ENCODE peak calls at places on chromosomes 7 and 10, in ten cellular contexts. H is Caco-2, E is endodermal cell, R is mucosa of descending colon, C is fibroblast of lung, Y is uterus, W is mammary epithelial cell, I is A549, T is PC-3, X is cardiac muscle cell. K is an unnamed sample. For H3K9me3 and H3K4me1, the result is how much of the 10 kb centered on the place peaks cover.

GRCh38 chr7:83876593-83876992 is 227.7 kb upstream of the SEMA3E start:
- DNase-seq in T (peak), E (no peak), R (no peak), C (peak), W (peak), X (peak), Y (no peak), H (no peak), I (no peak), K (no peak)

GRCh38 chr10:61951144-61951483 is 49.6 kb downstream of the ARID5B start:
- DNase-seq in T (no peak), X (no peak), R (no peak), C (no peak), E (no peak), W (no peak), Y (no peak), I (no peak), H (no peak), K (no peak)

GRCh38 chr10:116753759-116754158 is 11.4 kb upstream of the HSPA12A start:
- DNase-seq in Y (no peak), C (no peak), T (peak), R (no peak), I (no peak), W (peak), E (no peak), X (peak), H (no peak), K (no peak)

GRCh38 chr7:17474724-17475344 is 176.4 kb downstream of the AHR start:
- DNase-seq in H (no peak), E (peak), R (no peak), Y (no peak), W (no peak), X (no peak), I (peak), C (no peak), T (peak), K (no peak)

GRCh38 chr10:95693331-95693667 is 428 bp downstream of the TCTN3 start:
- DNase-seq in X (no peak), R (peak), I (no peak), T (no peak), Y (no peak), H (no peak), W (no peak), C (no peak), E (no peak), K (no peak)

GRCh38 chr10:51389415-51390342 is 309.7 kb downstream of the CSTF2T start:
- DNase-seq in R (peak), H (peak), W (peak), X (peak), Y (peak), I (no peak), E (peak), T (peak), C (peak), K (peak)

GRCh38 chr10:31072453-31072852 is 40.8 kb upstream of the ZNF438 start:
- DNase-seq in Y (no peak), I (no peak), C (no peak), E (no peak), T (no peak), W (no peak), R (no peak), H (no peak), X (no peak), K (no peak)

GRCh38 chr7:102836977-102837376 is 75.8 kb upstream of the LRRC17 start:
- DNase-seq in T (no peak), R (no peak), Y (no peak), H (no peak), E (no peak), X (no peak), W (no peak), I (no peak), C (no peak), K (no peak)

GRCh38 chr7:116952640-116953371 is 495 bp upstream of the ST7 start:
- DNase-seq in E (peak), T (peak), H (peak), X (peak), I (peak), Y (no peak), R (peak), W (peak), C (peak), K (no peak)

GRCh38 chr7:19709249-19709578 is 377 bp upstream of the POLR1F start:
- DNase-seq in T (no peak), Y (no peak), I (no peak), E (no peak), X (no peak), W (no peak), R (no peak), C (no peak), H (no peak), K (no peak)
- TF ChIP-seq CTCF in T (no peak), Y (no peak), I (peak), E (no peak), X (no peak), W (no peak), R (no peak), C (no peak), H (peak), K (no peak)

GRCh38 chr7:158063850-158064610 is 523.6 kb downstream of the PTPRN2 start:
- DNase-seq in X (no peak), E (no peak), R (no peak), I (no peak), H (no peak), W (no peak), Y (no peak), C (no peak), T (no peak), K (no peak)

GRCh38 chr7:158066085-158066484 is 521.5 kb downstream of the PTPRN2 start:
- DNase-seq in C (no peak), E (no peak), H (no peak), R (no peak), I (no peak), W (no peak), X (no peak), T (no peak), Y (no peak), K (no peak)

GRCh38 chr7:158067219-158067930 is 520.2 kb downstream of the PTPRN2 start:
- DNase-seq in X (no peak), H (no peak), E (no peak), I (no peak), R (no peak), Y (no peak), W (no peak), C (no peak), T (no peak), K (no peak)

GRCh38 chr7:158064631-158065030 is 523.0 kb downstream of the PTPRN2 start:
- DNase-seq in W (no peak), E (no peak), T (no peak), Y (no peak), I (no peak), H (no peak), C (no peak), X (no peak), R (no peak), K (no peak)

GRCh38 chr7:158065340-158065739 is 522.3 kb downstream of the PTPRN2 start:
- DNase-seq in X (no peak), H (no peak), R (no peak), W (no peak), E (no peak), C (no peak), T (no peak), I (no peak), Y (no peak), K (no peak)
- H3K9me3 ChIP-seq in X (under half), H (under half), R (under half), W (half or more), E (half or more), C (under half), T (under half), I (under half), Y (under half), K (under half)

GRCh38 chr10:91605968-91606367 is 26.9 kb downstream of the PPP1R3C start:
- DNase-seq in C (no peak), T (no peak), W (no peak), I (no peak), X (no peak), H (no peak), R (no peak), Y (no peak), E (no peak), K (no peak)
- H3K4me1 ChIP-seq in C (under half), T (under half), W (under half), I (half or more), X (under half), H (under half), R (under half), Y (under half), E (under half), K (half or more)

GRCh38 chr10:80468002-80468401 is 13.9 kb downstream of the TSPAN14 start:
- DNase-seq in R (no peak), H (no peak), X (no peak), E (peak), I (no peak), W (no peak), T (no peak), C (no peak), Y (peak), K (peak)
- TF ChIP-seq CTCF in R (no peak), H (no peak), X (no peak), E (peak), I (no peak), W (no peak), T (no peak), C (no peak), Y (no peak), K (no peak)

GRCh38 chr7:64877714-64878610 is 25.1 kb upstream of the ZNF273 start:
- DNase-seq in H (peak), X (no peak), C (no peak), I (no peak), T (no peak), E (peak), R (no peak), W (no peak), Y (no peak), K (no peak)
- H3K9me3 ChIP-seq in H (under half), X (under half), C (under half), I (under half), T (under half), E (under half), R (under half), W (under half), Y (under half), K (under half)

GRCh38 chr10:48309711-48310226 is 3.3 kb downstream of the MAPK8 start:
- DNase-seq in T (peak), E (no peak), W (peak), I (peak), R (no peak), C (peak), Y (no peak), H (no peak), X (peak), K (no peak)
- H3K4me1 ChIP-seq in T (under half), E (under half), W (under half), I (under half), R (under half), C (under half), Y (under half), H (under half), X (under half), K (under half)

DNA sequence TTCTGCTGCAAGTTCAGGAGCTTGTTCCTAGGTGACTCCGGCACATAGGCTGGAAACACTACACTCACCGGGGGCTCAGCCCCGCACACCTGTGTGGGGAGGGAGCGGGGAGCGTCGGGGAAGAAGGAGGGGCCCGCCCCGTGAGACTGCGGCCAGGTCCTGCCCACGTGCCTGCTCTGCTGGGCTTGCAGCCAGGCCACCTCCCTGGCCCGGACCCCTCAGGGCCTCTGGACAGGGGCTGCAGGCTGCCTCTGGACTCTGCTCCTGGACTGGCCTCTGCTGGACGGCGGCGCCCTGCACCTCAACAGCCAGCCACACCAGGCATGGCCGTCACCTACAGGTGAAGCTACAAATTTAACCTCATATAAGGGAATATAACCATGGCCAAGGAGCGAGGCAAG is 71.8 kb upstream of the FAM20C start:
- DNase-seq in W (no peak), X (no peak), C (no peak), E (peak), R (no peak), Y (no peak), T (no peak), H (no peak), I (no peak), K (no peak)
- TF ChIP-seq CTCF in W (no peak), X (no peak), C (no peak), E (no peak), R (no peak), Y (no peak), T (no peak), H (no peak), I (no peak), K (no peak)

GRCh38 chr7:157966490-157966889 is 621.1 kb downstream of the PTPRN2 start:
- DNase-seq in C (no peak), X (no peak), R (no peak), I (no peak), E (no peak), H (no peak), Y (no peak), W (no peak), T (no peak), K (no peak)
- H3K9me3 ChIP-seq in C (under half), X (under half), R (under half), I (under half), E (half or more), H (under half), Y (under half), W (under half), T (under half), K (under half)

GRCh38 chr10:78267070-78267469 is 233.4 kb downstream of the RPS24 start:
- DNase-seq in C (peak), X (peak), Y (no peak), E (no peak), W (no peak), R (peak), I (no peak), H (no peak), T (no peak), K (no peak)

GRCh38 chr10:78269061-78269460 is 235.4 kb downstream of the RPS24 start:
- DNase-seq in T (no peak), E (no peak), Y (no peak), R (no peak), I (no peak), W (no peak), X (no peak), H (no peak), C (no peak), K (peak)

GRCh38 chr10:78263521-78263988 is 229.9 kb downstream of the RPS24 start:
- DNase-seq in X (no peak), I (peak), H (no peak), R (no peak), W (peak), E (no peak), C (no peak), T (peak), Y (no peak), K (no peak)

GRCh38 chr10:78264361-78264760 is 230.7 kb downstream of the RPS24 start:
- DNase-seq in E (no peak), Y (no peak), W (no peak), T (no peak), I (no peak), X (no peak), C (no peak), H (no peak), R (no peak), K (no peak)

DNA sequence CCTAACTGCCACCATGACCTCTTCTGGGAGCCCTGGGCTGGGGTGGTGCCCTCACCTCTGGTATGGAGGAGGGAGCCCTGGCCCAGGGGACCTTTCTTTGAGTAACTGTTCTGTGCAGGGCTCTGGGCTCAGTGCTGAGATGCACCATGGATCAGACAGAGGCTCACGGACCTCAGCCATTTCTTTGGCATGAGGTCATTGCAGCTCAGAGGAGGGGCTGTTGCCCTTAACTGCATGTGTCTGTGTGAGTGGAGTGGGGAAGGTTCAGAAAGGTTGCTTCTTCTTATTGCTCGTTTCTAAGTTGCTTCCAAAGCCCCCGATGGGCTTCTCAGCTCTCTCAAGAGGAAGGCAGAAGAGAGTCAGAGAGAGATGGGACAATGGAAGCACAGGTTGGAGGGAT is 233.9 kb downstream of the RPS24 start:
- DNase-seq in E (no peak), R (no peak), T (peak), X (peak), W (no peak), Y (no peak), H (no peak), C (peak), I (no peak), K (no peak)
- H3K4me1 ChIP-seq in E (under half), R (under half), T (under half), X (under half), W (under half), Y (under half), H (under half), C (under half), I (under half), K (under half)